ENCODE peak calls at places on chromosomes 5 and 9, in seven cellular contexts. Y is GM19239; T is NCI-H1436; C is COR-L47; G is Calu3; Q is non-pigmented ciliary epithelial cell; K is CD8-positive, alpha-beta T cell. R is an unnamed sample.

GRCh38 chr5:168286386-168286785 is 5.1 kb upstream of the WWC1 start:
- DNase-seq in Y (no peak), T (peak), C (no peak), G (no peak), Q (no peak), K (no peak), R (no peak)

GRCh38 chr9:95167998-95168397 is 149.5 kb downstream of the FANCC start:
- DNase-seq in Y (no peak), T (peak), C (peak), G (peak), Q (peak), K (peak), R (peak)

GRCh38 chr9:83662933-83663332 is 40.0 kb downstream of the IDNK start:
- DNase-seq in Y (no peak), T (no peak), C (no peak), G (no peak), Q (no peak), K (no peak), R (no peak)

GRCh38 chr9:109273869-109274268 is 47.0 kb downstream of the EPB41L4B start:
- DNase-seq in Y (no peak), T (no peak), C (no peak), G (no peak), Q (no peak), K (no peak), R (no peak)

GRCh38 chr5:79235222-79235577 is 731 bp upstream of the JMY start:
- DNase-seq in Y (no peak), T (no peak), C (no peak), G (no peak), Q (no peak), K (no peak), R (no peak)

GRCh38 chr5:133295520-133295919 is 243.7 kb downstream of the HSPA4 start:
- DNase-seq in Y (no peak), T (no peak), C (no peak), G (no peak), Q (no peak), K (no peak), R (no peak)

GRCh38 chr9:81557957-81558791 is 131.2 kb downstream of the TLE1 start:
- DNase-seq in Y (no peak), T (no peak), C (no peak), G (peak), Q (peak), K (no peak), R (no peak)

GRCh38 chr9:115170674-115171073 is 52.7 kb upstream of the TNC start:
- DNase-seq in Y (no peak), T (no peak), C (no peak), G (no peak), Q (no peak), K (no peak), R (no peak)

GRCh38 chr9:114682846-114683245 is 854 bp upstream of the TEX48 start:
- DNase-seq in Y (no peak), T (no peak), C (no peak), G (no peak), Q (no peak), K (no peak), R (no peak)

GRCh38 chr9:5633243-5633642 is 4.3 kb downstream of the RIC1 start:
- DNase-seq in Y (no peak), T (no peak), C (no peak), G (no peak), Q (no peak), K (no peak), R (no peak)

GRCh38 chr9:108022246-108022935 is 532.8 kb upstream of the KLF4 start:
- DNase-seq in Y (no peak), T (no peak), C (no peak), G (no peak), Q (no peak), K (no peak), R (no peak)

GRCh38 chr5:130995254-130995515 is 169.9 kb downstream of the HINT1 start:
- DNase-seq in Y (no peak), T (no peak), C (no peak), G (no peak), Q (no peak), K (no peak), R (no peak)

GRCh38 chr5:127648997-127649550 is at the start of gene CTXN3:
- DNase-seq in Y (no peak), T (no peak), C (peak), G (no peak), Q (no peak), K (no peak), R (no peak)

GRCh38 chr9:108468364-108468763 is 387.4 kb downstream of the ACTL7B start:
- DNase-seq in Y (no peak), T (peak), C (no peak), G (peak), Q (no peak), K (no peak), R (peak)

GRCh38 chr5:17727212-17727611 is 93.0 kb downstream of the TAF11L14 start:
- DNase-seq in Y (no peak), T (peak), C (peak), G (no peak), Q (no peak), K (no peak), R (no peak)

GRCh38 chr5:102561894-102562760 is 63.3 kb upstream of the SLCO6A1 start:
- DNase-seq in Y (no peak), T (no peak), C (peak), G (peak), Q (no peak), K (no peak), R (peak)

GRCh38 chr5:84304591-84304990 is 80.1 kb downstream of the EDIL3 start:
- DNase-seq in Y (no peak), T (no peak), C (no peak), G (no peak), Q (no peak), K (no peak), R (no peak)

GRCh38 chr9:133163559-133164208 is at the start of gene GBGT1:
- DNase-seq in Y (peak), T (no peak), C (no peak), G (peak), Q (no peak), K (no peak), R (peak)

GRCh38 chr5:98368141-98368540 is 405.3 kb upstream of the RGMB start:
- DNase-seq in Y (no peak), T (no peak), C (no peak), G (no peak), Q (no peak), K (no peak), R (no peak)

GRCh38 chr9:68704804-68705635 is at the start of gene PIP5K1B:
- DNase-seq in Y (peak), T (peak), C (peak), G (peak), Q (no peak), K (no peak), R (peak)